ENCODE peak calls at places on chromosome 21, in ten cellular contexts. B is substantia nigra, Q is AG04450, L is NCI-H82, V is hepatic stellate cell, J is lung microvascular endothelial cell, G is NCI-H345, P is iris pigment epithelial cell, I is germinal center, F is endothelial cell. M is an unnamed sample.
A peak's percentile ranks its signal among the peaks of the same experiment; 100 is the strongest.

GRCh38 chr21:42562816-42563215 is 49.2 kb downstream of the SLC37A1 start:
- DNase-seq in Q (no peak), J (no peak), P (no peak), B (no peak), G (no peak), F (no peak), I (no peak), V (no peak), L (no peak), M (no peak)

GRCh38 chr21:38384675-38385074 is 113.6 kb downstream of the ERG start:
- DNase-seq in I (no peak), L (peak; percentile 48), F (no peak), B (no peak), J (peak; percentile 39), V (no peak), P (no peak), G (no peak), Q (no peak), M (no peak)

GRCh38 chr21:37367301-37367757 is 756 bp downstream of the DYRK1A start:
- DNase-seq in V (no peak), I (peak; percentile 24), P (no peak), B (no peak), J (no peak), F (no peak), Q (no peak), G (peak; percentile 44), L (no peak), M (peak; percentile 23)

GRCh38 chr21:22374218-22374969 is 1376.2 kb downstream of the NCAM2 start:
- DNase-seq in G (peak; percentile 22), J (no peak), Q (no peak), I (no peak), F (no peak), B (no peak), V (no peak), P (no peak), L (no peak), M (no peak)

GRCh38 chr21:35257413-35257812 is 208.3 kb upstream of the RUNX1 start:
- DNase-seq in I (no peak), Q (peak; percentile 68), V (peak; percentile 36), J (peak; percentile 97), P (peak; percentile 99), B (no peak), F (no peak), L (peak; percentile 6), G (peak; percentile 74), M (no peak)

GRCh38 chr21:19913995-19914394 is 1084.2 kb upstream of the NCAM2 start:
- DNase-seq in L (no peak), I (no peak), P (no peak), F (no peak), J (no peak), Q (no peak), B (no peak), V (no peak), G (no peak), M (no peak)

GRCh38 chr21:26365849-26366248 is 195.3 kb upstream of the APP start:
- DNase-seq in I (no peak), J (no peak), F (no peak), G (no peak), B (no peak), Q (no peak), V (no peak), L (no peak), P (no peak), M (no peak)

GRCh38 chr21:31330144-31330483 is 13.9 kb downstream of the TIAM1 start:
- DNase-seq in P (no peak), V (no peak), I (no peak), J (no peak), B (no peak), G (no peak), F (no peak), L (no peak), Q (no peak), M (no peak)

GRCh38 chr21:37139902-37140301 is 66.8 kb downstream of the TTC3 start:
- DNase-seq in F (no peak), Q (no peak), L (peak; percentile 86), G (no peak), I (no peak), P (peak; percentile 75), B (no peak), V (peak; percentile 31), J (no peak), M (peak; percentile 29)

GRCh38 chr21:39452207-39452964 is 616 bp downstream of the SH3BGR start:
- DNase-seq in F (no peak), Q (no peak), B (no peak), I (no peak), V (no peak), J (peak; percentile 12), G (no peak), P (peak; percentile 22), L (no peak), M (no peak)

GRCh38 chr21:34669149-34669879 is 520 bp downstream of the CLIC6 start:
- DNase-seq in G (no peak), J (no peak), P (no peak), I (no peak), L (no peak), V (no peak), B (no peak), F (peak; percentile 27), Q (no peak), M (peak; percentile 45)

GRCh38 chr21:33419538-33420123 is 16.4 kb downstream of the IFNGR2 start:
- DNase-seq in G (no peak), P (peak; percentile 79), L (no peak), V (peak; percentile 55), I (no peak), F (no peak), B (no peak), Q (no peak), J (peak; percentile 85), M (no peak)

GRCh38 chr21:42892582-42892930 is 553 bp upstream of the NDUFV3 start:
- DNase-seq in I (no peak), P (no peak), J (no peak), L (no peak), V (no peak), F (no peak), B (no peak), Q (no peak), G (no peak), M (no peak)

GRCh38 chr21:43669828-43670605 is 10.7 kb downstream of the RRP1B start:
- DNase-seq in L (no peak), I (no peak), G (no peak), Q (no peak), P (no peak), F (no peak), J (no peak), V (no peak), B (no peak), M (no peak)

GRCh38 chr21:43893536-43894205 is 28.6 kb downstream of the AGPAT3 start:
- DNase-seq in F (no peak), L (no peak), I (no peak), J (peak; percentile 85), Q (no peak), G (no peak), B (no peak), V (no peak), P (peak; percentile 25), M (no peak)

GRCh38 chr21:42006765-42007164 is 3.4 kb downstream of the ZBTB21 start:
- DNase-seq in F (no peak), V (no peak), I (no peak), Q (no peak), P (peak; percentile 25), J (no peak), B (no peak), G (no peak), L (no peak), M (no peak)

GRCh38 chr21:33854604-33855003 is 61.0 kb downstream of the ATP5PO start:
- DNase-seq in V (peak; percentile 30), J (peak; percentile 16), F (no peak), P (peak; percentile 43), B (no peak), I (no peak), Q (no peak), G (peak; percentile 75), L (no peak), M (no peak)

GRCh38 chr21:44892536-44893277 is 19.2 kb upstream of the PTTG1IP start:
- DNase-seq in I (peak; percentile 67), J (peak; percentile 48), V (peak; percentile 72), G (peak; percentile 60), Q (no peak), P (peak; percentile 33), L (peak; percentile 68), F (peak; percentile 80), B (no peak), M (peak; percentile 82)

GRCh38 chr21:41460578-41461527 is 34.8 kb downstream of the MX1 start:
- DNase-seq in V (peak; percentile 82), L (peak; percentile 69), G (peak; percentile 42), F (peak; percentile 73), J (peak; percentile 77), Q (peak; percentile 43), B (peak; percentile 44), I (peak; percentile 65), P (peak; percentile 66), M (peak; percentile 81)

GRCh38 chr21:38097789-38098188 is 159.0 kb upstream of the KCNJ15 start:
- DNase-seq in Q (no peak), J (no peak), P (no peak), L (no peak), F (no peak), B (no peak), G (no peak), V (no peak), I (no peak), M (no peak)